ENCODE peak calls at places on chromosomes 4 and X, in five cellular contexts. P, Z, I, A and L are unnamed samples.

GRCh38 chr4:76384052-76384451 is 36.9 kb downstream of the CCDC158 start:
- DNase-seq in A (no peak), Z (no peak), I (peak), P (no peak), L (peak)

GRCh38 chr4:71404049-71404448 is 65.2 kb downstream of the SLC4A4 start:
- DNase-seq in Z (no peak), A (peak), P (no peak), I (no peak), L (no peak)

GRCh38 chr4:8427761-8428287 is 12.7 kb downstream of the ACOX3 start:
- DNase-seq in I (peak), A (peak), P (peak), Z (no peak), L (no peak)

GRCh38 chrX:42247241-42247640 is 323.9 kb upstream of the CASK start:
- DNase-seq in Z (no peak), A (peak), I (peak), P (no peak), L (peak)

GRCh38 chr4:142307857-142308256 is 538.2 kb downstream of the INPP4B start:
- DNase-seq in P (no peak), A (peak), I (no peak), Z (no peak), L (no peak)

GRCh38 chr4:81850701-81851100 is 379.0 kb upstream of the RASGEF1B start:
- DNase-seq in Z (no peak), P (no peak), A (no peak), I (no peak), L (no peak)

GRCh38 chrX:29858714-29859113 is 356.6 kb upstream of the MAGEB2 start:
- DNase-seq in P (peak), A (peak), Z (no peak), I (peak), L (peak)

GRCh38 chr4:10108391-10108790 is 8.2 kb downstream of the WDR1 start:
- DNase-seq in P (no peak), Z (no peak), A (no peak), I (no peak), L (no peak)

GRCh38 chrX:141214216-141214615 is 28.1 kb downstream of the SPANXC start:
- DNase-seq in Z (no peak), I (peak), P (no peak), A (no peak), L (no peak)

GRCh38 chr4:88033309-88033708 is 25.9 kb downstream of the PKD2 start:
- DNase-seq in P (peak), Z (peak), I (peak), A (peak), L (peak)

GRCh38 chrX:149871940-149872339 is 9.0 kb upstream of the MAGEA8 start:
- DNase-seq in P (peak), A (peak), Z (peak), I (peak), L (peak)

GRCh38 chr4:151403656-151404055 is 5.3 kb upstream of the FHIP1A start:
- DNase-seq in A (no peak), I (no peak), Z (no peak), P (no peak), L (no peak)

GRCh38 chrX:47311857-47312774 is 58.3 kb upstream of the ZNF157 start:
- DNase-seq in I (peak), P (peak), Z (peak), A (peak), L (peak)

GRCh38 chrX:65750674-65751469 is 83.4 kb downstream of the MSN start:
- DNase-seq in Z (peak), I (no peak), A (no peak), P (no peak), L (no peak)

GRCh38 chr4:38069271-38069760 is 109.1 kb downstream of the PTTG2 start:
- DNase-seq in I (peak), Z (no peak), A (peak), P (peak), L (peak)

GRCh38 chr4:152860057-152860456 is 76.1 kb upstream of the FHDC1 start:
- DNase-seq in Z (no peak), I (peak), P (peak), A (peak), L (peak)

GRCh38 chr4:673349-674091 is 556 bp downstream of the ATP5ME start:
- DNase-seq in P (no peak), A (no peak), I (peak), Z (no peak), L (no peak)

GRCh38 chr4:137253949-137254348 is 278.3 kb downstream of the PCDH18 start:
- DNase-seq in Z (no peak), I (peak), A (peak), P (peak), L (no peak)

GRCh38 chr4:130808492-130808891 is 1712.5 kb downstream of the C4orf33 start:
- DNase-seq in Z (no peak), P (peak), A (peak), I (no peak), L (no peak)

GRCh38 chrX:106300656-106301055 is 132.6 kb downstream of the PWWP3B start:
- DNase-seq in Z (no peak), I (no peak), A (no peak), P (no peak), L (no peak)

GRCh38 chr4:75477201-75477600 is 37.0 kb downstream of the RCHY1 start:
- DNase-seq in P (no peak), I (no peak), A (no peak), Z (no peak), L (no peak)

GRCh38 chr4:103018391-103019318 is 850 bp downstream of the SLC9B1 start:
- DNase-seq in P (peak), Z (no peak), A (no peak), I (no peak), L (no peak)

GRCh38 chr4:22500831-22501714 is 14.8 kb downstream of the ADGRA3 start:
- DNase-seq in I (peak), Z (no peak), P (peak), A (peak), L (peak)

GRCh38 chr4:107824367-107825071 is at the start of gene SGMS2:
- DNase-seq in A (peak), Z (no peak), I (peak), P (peak), L (peak)

GRCh38 chr4:89001647-89002518 is 55.1 kb downstream of the FAM13A start:
- DNase-seq in A (no peak), Z (no peak), P (no peak), I (peak), L (no peak)

GRCh38 chrX:125394449-125394848 is 74.8 kb downstream of the TEX13C start:
- DNase-seq in P (no peak), Z (no peak), A (no peak), I (no peak), L (no peak)

GRCh38 chr4:38560763-38561558 is 103.0 kb upstream of the KLF3 start:
- DNase-seq in A (no peak), I (no peak), P (no peak), Z (no peak), L (no peak)

GRCh38 chr4:112975567-112976355 is 73.7 kb upstream of the ANK2 start:
- DNase-seq in I (peak), A (peak), P (peak), Z (no peak), L (peak)

GRCh38 chr4:174503079-174503724 is 19.1 kb downstream of the HPGD start:
- DNase-seq in I (no peak), P (no peak), A (no peak), Z (no peak), L (peak)

GRCh38 chrX:134692990-134693389 is 34.7 kb upstream of the PLAC1 start:
- DNase-seq in A (peak), I (peak), P (peak), Z (no peak), L (peak)